ENCODE peak calls at places on chromosomes 5 and 9, in four cellular contexts. C, A, Z and F are unnamed samples.

GRCh38 chr5:181108578-181109165 is 22.3 kb downstream of the OR2V1 start:
- DNase-seq in C (no peak), A (no peak), Z (no peak), F (no peak)

GRCh38 chr5:68086857-68087256 is 128.7 kb upstream of the PIK3R1 start:
- DNase-seq in C (no peak), A (no peak), Z (peak), F (peak)

GRCh38 chr5:75192804-75193203 is 43.9 kb downstream of the ANKRD31 start:
- DNase-seq in C (no peak), A (no peak), Z (peak), F (no peak)

GRCh38 chr9:11931109-11931508 is 762.1 kb upstream of the TYRP1 start:
- DNase-seq in C (no peak), A (no peak), Z (no peak), F (no peak)

GRCh38 chr5:140356878-140357730 is 2.9 kb upstream of the SLC4A9 start:
- DNase-seq in C (no peak), A (no peak), Z (no peak), F (no peak)

GRCh38 chr9:91714020-91714721 is 235.9 kb downstream of the ROR2 start:
- DNase-seq in C (peak), A (peak), Z (peak), F (peak)

GRCh38 chr9:113151696-113152630 is 1.2 kb downstream of the SLC31A2 start:
- DNase-seq in C (no peak), A (no peak), Z (peak), F (no peak)

GRCh38 chr5:178832618-178833201 is 27.0 kb upstream of the ZNF354B start:
- DNase-seq in C (no peak), A (peak), Z (no peak), F (no peak)

GRCh38 chr5:31193591-31194457 is at the start of gene CDH6:
- DNase-seq in C (peak), A (peak), Z (no peak), F (peak)

GRCh38 chr5:154198611-154199230 is 8.2 kb downstream of the GALNT10 start:
- DNase-seq in C (no peak), A (no peak), Z (peak), F (peak)
- H3K18ac ChIP-seq in C (no peak), A (no peak), Z (no peak), F (peak)

DNA sequence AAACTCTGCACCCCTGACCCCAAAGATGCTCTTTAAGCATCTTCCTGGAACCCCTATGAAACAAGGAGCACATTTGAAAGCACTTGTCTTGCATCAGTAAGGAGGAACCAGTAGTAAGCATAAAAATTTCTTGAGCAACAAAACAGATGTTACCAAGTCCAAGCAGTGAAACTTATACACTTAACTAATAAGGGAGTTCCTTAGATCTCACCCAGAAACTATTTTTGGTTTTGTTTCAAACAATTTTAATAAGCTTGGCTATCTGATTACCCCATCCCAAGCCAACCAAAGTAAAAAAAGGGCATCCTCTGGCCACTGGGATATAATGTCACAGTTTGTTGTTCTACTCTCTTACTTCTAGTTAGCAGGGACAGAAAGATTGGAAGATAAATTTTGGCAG is 162.1 kb upstream of the HMHB1 start:
- DNase-seq in C (no peak), A (no peak), Z (no peak), F (peak)
- H3K27ac ChIP-seq in C (no peak), A (no peak), Z (no peak), F (no peak)

GRCh38 chr5:76954383-76954763 is 1.5 kb downstream of the CRHBP start:
- DNase-seq in C (no peak), A (no peak), Z (no peak), F (no peak)

GRCh38 chr5:76953551-76954382 is 922 bp downstream of the CRHBP start:
- DNase-seq in C (peak), A (peak), Z (no peak), F (no peak)

GRCh38 chr5:76958976-76959767 is 6.3 kb downstream of the CRHBP start:
- DNase-seq in C (no peak), A (no peak), Z (peak), F (peak)

GRCh38 chr5:76952795-76953536 is at the start of gene CRHBP:
- DNase-seq in C (no peak), A (peak), Z (no peak), F (no peak)

DNA sequence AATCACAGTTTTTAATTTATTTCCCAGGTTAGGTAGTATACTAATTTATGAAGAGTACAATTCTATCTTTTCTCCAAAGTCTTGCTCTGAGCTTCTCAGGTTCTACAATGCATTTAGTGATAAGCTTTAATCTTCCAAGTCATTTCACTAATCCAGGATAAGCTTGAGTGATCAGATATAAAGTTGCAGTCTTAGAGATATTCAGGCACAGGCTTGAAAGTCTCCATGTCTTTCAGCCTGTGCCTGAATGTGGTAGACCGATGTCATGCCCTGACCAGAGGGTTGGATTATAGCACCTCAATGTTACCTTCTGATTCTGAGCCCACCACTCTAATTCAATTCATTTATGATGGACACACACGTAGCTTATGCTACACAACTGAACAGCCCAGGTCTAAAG is 3.2 kb downstream of the CRHBP start:
- DNase-seq in C (no peak), A (no peak), Z (no peak), F (no peak)
- H3K18ac ChIP-seq in C (no peak), A (no peak), Z (no peak), F (no peak)

GRCh38 chr9:124295097-124295794 is 37.5 kb downstream of the NEK6 start:
- DNase-seq in C (no peak), A (no peak), Z (no peak), F (no peak)

GRCh38 chr9:124297553-124297905 is 39.8 kb downstream of the NEK6 start:
- DNase-seq in C (no peak), A (peak), Z (peak), F (peak)

GRCh38 chr9:124296094-124296493 is 38.3 kb downstream of the NEK6 start:
- DNase-seq in C (no peak), A (no peak), Z (no peak), F (no peak)

GRCh38 chr9:124297915-124298645 is 40.3 kb downstream of the NEK6 start:
- DNase-seq in C (no peak), A (no peak), Z (no peak), F (no peak)

DNA sequence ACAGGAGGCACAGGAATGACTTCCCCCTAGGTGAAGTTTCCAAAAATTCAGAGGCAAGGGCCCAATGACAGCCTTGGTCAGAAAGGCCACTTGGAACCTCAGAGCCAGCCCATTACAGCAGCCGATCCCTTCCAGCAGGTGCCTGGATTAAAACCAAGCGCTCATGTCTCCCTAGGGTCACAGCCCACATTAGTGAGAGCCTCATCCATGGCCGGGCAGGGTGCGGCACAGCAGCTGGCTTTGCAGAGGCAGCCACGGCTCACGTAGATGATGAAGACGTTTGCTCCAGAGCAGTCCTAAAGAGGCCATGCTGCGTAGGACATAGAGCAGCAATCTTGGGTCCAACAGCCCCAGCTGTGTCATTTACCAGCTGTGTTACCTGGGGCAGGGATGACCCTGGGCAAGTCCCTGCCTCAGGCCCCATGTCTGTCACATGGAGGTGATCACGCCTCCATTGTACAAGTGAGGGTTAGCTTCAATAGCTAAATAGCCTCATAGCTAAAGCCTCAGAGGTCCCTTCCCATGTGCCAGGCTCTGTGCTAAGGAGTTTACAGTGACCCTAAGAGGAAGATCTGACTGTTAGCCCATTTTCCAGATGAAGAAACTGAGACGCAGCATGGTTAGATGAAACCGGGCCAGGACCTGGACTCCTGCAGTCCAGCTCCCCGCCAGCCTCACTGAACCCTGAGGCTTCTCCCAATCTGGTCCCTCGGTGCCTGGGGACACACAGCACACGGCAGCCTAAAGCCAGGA is 39.2 kb downstream of the NEK6 start:
- DNase-seq in C (no peak), A (no peak), Z (peak), F (no peak)
- H3K27ac ChIP-seq in C (peak), A (no peak), Z (peak), F (peak)